ENCODE peak calls at places on chromosomes 16 and 17, in six cellular contexts. Y, F, P, K, R and L are unnamed samples.

GRCh38 chr16:13510425-13511151 is 409.4 kb upstream of the ERCC4 start:
- DNase-seq in P (no peak), F (no peak), R (no peak), Y (no peak), K (no peak), L (no peak)

GRCh38 chr16:19231881-19232280 is 53.6 kb upstream of the CLEC19A start:
- DNase-seq in K (no peak), F (no peak), Y (no peak), P (no peak), R (no peak), L (no peak)

GRCh38 chr16:80990978-80991377 is 15.7 kb downstream of the CMC2 start:
- DNase-seq in R (no peak), F (no peak), P (no peak), Y (no peak), K (no peak), L (no peak)

GRCh38 chr17:15946611-15947120 is 1.7 kb downstream of the ADORA2B start:
- DNase-seq in P (no peak), R (no peak), K (no peak), Y (peak), F (peak), L (peak)

GRCh38 chr16:14564323-14564722 is 65.7 kb downstream of the PARN start:
- DNase-seq in K (no peak), Y (no peak), P (no peak), R (no peak), F (no peak), L (no peak)

GRCh38 chr17:57293077-57293476 is 36.8 kb downstream of the MSI2 start:
- DNase-seq in F (no peak), R (no peak), P (no peak), Y (no peak), K (peak), L (peak)

GRCh38 chr17:75722076-75722475 is 817 bp downstream of the ITGB4 start:
- DNase-seq in R (no peak), P (no peak), F (no peak), K (no peak), Y (no peak), L (no peak)

GRCh38 chr16:6382787-6383515 is 949.7 kb upstream of the RBFOX1 start:
- DNase-seq in F (no peak), K (no peak), Y (no peak), R (no peak), P (no peak), L (no peak)

GRCh38 chr16:19131809-19132777 is 18.3 kb downstream of the ITPRIPL2 start:
- DNase-seq in P (no peak), R (no peak), F (peak), Y (no peak), K (no peak), L (peak)

GRCh38 chr16:15572329-15573001 is 70.5 kb downstream of the MARF1 start:
- DNase-seq in F (peak), R (no peak), Y (no peak), P (no peak), K (peak), L (peak)

GRCh38 chr17:8994319-8994718 is 27.0 kb upstream of the NTN1 start:
- DNase-seq in K (no peak), Y (peak), R (peak), P (no peak), F (peak), L (peak)

GRCh38 chr17:2690165-2691068 is 21.1 kb downstream of the CLUH start:
- DNase-seq in R (no peak), K (no peak), Y (no peak), F (no peak), P (no peak), L (no peak)

GRCh38 chr16:4591706-4592470 is 22.8 kb downstream of the UBALD1 start:
- DNase-seq in R (no peak), K (no peak), F (no peak), Y (no peak), P (no peak), L (no peak)

GRCh38 chr17:56752263-56752662 is 81.5 kb downstream of the C17orf67 start:
- DNase-seq in K (no peak), R (no peak), Y (no peak), P (no peak), F (peak), L (peak)